ENCODE peak calls at places on chromosome 14, in seven cellular contexts. One of them, this sample, is unnamed.

GRCh38 chr14:99946652-99947489 is 118.4 kb upstream of the EVL start:
- DNase-seq in sigmoid colon: peak
- DNase-seq in astrocyte of the cerebellum: no peak
- DNase-seq in lower leg skin: no peak
- DNase-seq in thoracic aorta: no peak
- DNase-seq in pancreas: peak
- DNase-seq in foreskin fibroblast: no peak
- DNase-seq in this sample: no peak

GRCh38 chr14:93830753-93831461 is 42.6 kb upstream of the PRIMA1 start:
- DNase-seq in astrocyte of the cerebellum: no peak
- DNase-seq in foreskin fibroblast: no peak
- DNase-seq in sigmoid colon: no peak
- DNase-seq in thoracic aorta: no peak
- DNase-seq in pancreas: no peak
- DNase-seq in lower leg skin: no peak
- DNase-seq in this sample: no peak

GRCh38 chr14:23877111-23877510 is 76.5 kb upstream of the DHRS4 start:
- DNase-seq in thoracic aorta: no peak
- DNase-seq in pancreas: no peak
- DNase-seq in astrocyte of the cerebellum: no peak
- DNase-seq in sigmoid colon: no peak
- DNase-seq in foreskin fibroblast: no peak
- DNase-seq in lower leg skin: no peak
- DNase-seq in this sample: no peak

GRCh38 chr14:94058674-94059138 is 22.3 kb downstream of the DDX24 start:
- DNase-seq in lower leg skin: no peak
- DNase-seq in pancreas: no peak
- DNase-seq in foreskin fibroblast: no peak
- DNase-seq in thoracic aorta: no peak
- DNase-seq in astrocyte of the cerebellum: no peak
- DNase-seq in sigmoid colon: no peak
- DNase-seq in this sample: no peak

GRCh38 chr14:77212933-77213656 is 31.5 kb downstream of the TMEM63C start:
- DNase-seq in lower leg skin: no peak
- DNase-seq in thoracic aorta: no peak
- DNase-seq in astrocyte of the cerebellum: no peak
- DNase-seq in foreskin fibroblast: peak
- DNase-seq in pancreas: peak
- DNase-seq in sigmoid colon: no peak
- DNase-seq in this sample: peak

GRCh38 chr14:32618991-32619390 is 289.9 kb downstream of the AKAP6 start:
- DNase-seq in thoracic aorta: no peak
- DNase-seq in astrocyte of the cerebellum: no peak
- DNase-seq in foreskin fibroblast: no peak
- DNase-seq in lower leg skin: no peak
- DNase-seq in pancreas: no peak
- DNase-seq in sigmoid colon: no peak
- DNase-seq in this sample: no peak

GRCh38 chr14:30569903-30570226 is 10.9 kb downstream of the G2E3 start:
- DNase-seq in thoracic aorta: no peak
- DNase-seq in foreskin fibroblast: no peak
- DNase-seq in lower leg skin: no peak
- DNase-seq in pancreas: no peak
- DNase-seq in astrocyte of the cerebellum: no peak
- DNase-seq in sigmoid colon: no peak
- DNase-seq in this sample: no peak

GRCh38 chr14:55733609-55734008 is 153.6 kb downstream of the KTN1 start:
- DNase-seq in sigmoid colon: no peak
- DNase-seq in lower leg skin: no peak
- DNase-seq in thoracic aorta: no peak
- DNase-seq in foreskin fibroblast: no peak
- DNase-seq in pancreas: no peak
- DNase-seq in astrocyte of the cerebellum: no peak
- DNase-seq in this sample: no peak

GRCh38 chr14:32004300-32004699 is 72.8 kb upstream of the ARHGAP5 start:
- DNase-seq in foreskin fibroblast: no peak
- DNase-seq in astrocyte of the cerebellum: no peak
- DNase-seq in sigmoid colon: no peak
- DNase-seq in pancreas: no peak
- DNase-seq in lower leg skin: no peak
- DNase-seq in thoracic aorta: no peak
- DNase-seq in this sample: no peak

GRCh38 chr14:67514650-67515385 is 18.3 kb upstream of the PLEKHH1 start:
- DNase-seq in thoracic aorta: no peak
- DNase-seq in lower leg skin: no peak
- DNase-seq in astrocyte of the cerebellum: no peak
- DNase-seq in sigmoid colon: peak
- DNase-seq in foreskin fibroblast: no peak
- DNase-seq in pancreas: peak
- DNase-seq in this sample: peak

GRCh38 chr14:37230551-37231194 is 32.9 kb downstream of the MIPOL1 start:
- DNase-seq in lower leg skin: no peak
- DNase-seq in astrocyte of the cerebellum: peak
- DNase-seq in pancreas: no peak
- DNase-seq in thoracic aorta: no peak
- DNase-seq in sigmoid colon: no peak
- DNase-seq in foreskin fibroblast: peak
- DNase-seq in this sample: peak

GRCh38 chr14:77406718-77407117 is 16.6 kb downstream of the NOXRED1 start:
- DNase-seq in pancreas: no peak
- DNase-seq in thoracic aorta: no peak
- DNase-seq in sigmoid colon: no peak
- DNase-seq in astrocyte of the cerebellum: no peak
- DNase-seq in foreskin fibroblast: no peak
- DNase-seq in lower leg skin: no peak
- DNase-seq in this sample: peak

GRCh38 chr14:91388551-91388975 is 29.1 kb downstream of the CCDC88C start:
- DNase-seq in astrocyte of the cerebellum: no peak
- DNase-seq in sigmoid colon: no peak
- DNase-seq in foreskin fibroblast: no peak
- DNase-seq in thoracic aorta: no peak
- DNase-seq in pancreas: no peak
- DNase-seq in lower leg skin: no peak
- DNase-seq in this sample: no peak

GRCh38 chr14:54348923-54349615 is 47.7 kb upstream of the CDKN3 start:
- DNase-seq in astrocyte of the cerebellum: no peak
- DNase-seq in thoracic aorta: no peak
- DNase-seq in foreskin fibroblast: peak
- DNase-seq in pancreas: no peak
- DNase-seq in lower leg skin: no peak
- DNase-seq in sigmoid colon: peak
- DNase-seq in this sample: peak

GRCh38 chr14:45716506-45716905 is 463.5 kb upstream of the MIS18BP1 start:
- DNase-seq in sigmoid colon: no peak
- DNase-seq in pancreas: no peak
- DNase-seq in astrocyte of the cerebellum: no peak
- DNase-seq in lower leg skin: no peak
- DNase-seq in foreskin fibroblast: no peak
- DNase-seq in thoracic aorta: no peak
- DNase-seq in this sample: no peak

GRCh38 chr14:32662234-32662633 is 276.4 kb upstream of the NPAS3 start:
- DNase-seq in astrocyte of the cerebellum: no peak
- DNase-seq in sigmoid colon: no peak
- DNase-seq in lower leg skin: no peak
- DNase-seq in thoracic aorta: no peak
- DNase-seq in foreskin fibroblast: peak
- DNase-seq in pancreas: no peak
- DNase-seq in this sample: no peak

GRCh38 chr14:22047105-22047504 is 373.5 kb upstream of the OR4E1 start:
- DNase-seq in thoracic aorta: no peak
- DNase-seq in foreskin fibroblast: no peak
- DNase-seq in astrocyte of the cerebellum: no peak
- DNase-seq in pancreas: no peak
- DNase-seq in lower leg skin: no peak
- DNase-seq in sigmoid colon: no peak
- DNase-seq in this sample: no peak

GRCh38 chr14:46451800-46452199 is 199.8 kb downstream of the RPL10L start:
- DNase-seq in astrocyte of the cerebellum: no peak
- DNase-seq in thoracic aorta: no peak
- DNase-seq in pancreas: no peak
- DNase-seq in foreskin fibroblast: no peak
- DNase-seq in lower leg skin: no peak
- DNase-seq in sigmoid colon: no peak
- DNase-seq in this sample: no peak

GRCh38 chr14:22387776-22388241 is 201.2 kb downstream of the DAD1 start:
- DNase-seq in foreskin fibroblast: no peak
- DNase-seq in thoracic aorta: no peak
- DNase-seq in lower leg skin: no peak
- DNase-seq in sigmoid colon: no peak
- DNase-seq in astrocyte of the cerebellum: peak
- DNase-seq in pancreas: no peak
- DNase-seq in this sample: no peak

GRCh38 chr14:55448146-55448614 is 7.8 kb upstream of the TBPL2 start:
- DNase-seq in sigmoid colon: no peak
- DNase-seq in astrocyte of the cerebellum: peak
- DNase-seq in foreskin fibroblast: peak
- DNase-seq in thoracic aorta: peak
- DNase-seq in lower leg skin: peak
- DNase-seq in pancreas: no peak
- DNase-seq in this sample: peak

GRCh38 chr14:69693823-69694729 is 72.9 kb upstream of the SRSF5 start:
- DNase-seq in astrocyte of the cerebellum: no peak
- DNase-seq in foreskin fibroblast: no peak
- DNase-seq in pancreas: no peak
- DNase-seq in lower leg skin: no peak
- DNase-seq in thoracic aorta: no peak
- DNase-seq in sigmoid colon: no peak
- DNase-seq in this sample: peak

GRCh38 chr14:69696633-69697557 is 70.0 kb upstream of the SRSF5 start:
- DNase-seq in lower leg skin: no peak
- DNase-seq in thoracic aorta: no peak
- DNase-seq in sigmoid colon: no peak
- DNase-seq in foreskin fibroblast: no peak
- DNase-seq in pancreas: no peak
- DNase-seq in astrocyte of the cerebellum: no peak
- DNase-seq in this sample: no peak

GRCh38 chr14:69693145-69693544 is 73.8 kb upstream of the SRSF5 start:
- DNase-seq in pancreas: no peak
- DNase-seq in astrocyte of the cerebellum: no peak
- DNase-seq in lower leg skin: no peak
- DNase-seq in sigmoid colon: no peak
- DNase-seq in foreskin fibroblast: peak
- DNase-seq in thoracic aorta: no peak
- DNase-seq in this sample: no peak

GRCh38 chr14:69695664-69696527 is 71.0 kb upstream of the SRSF5 start:
- DNase-seq in pancreas: no peak
- DNase-seq in thoracic aorta: no peak
- DNase-seq in lower leg skin: no peak
- DNase-seq in foreskin fibroblast: no peak
- DNase-seq in astrocyte of the cerebellum: peak
- DNase-seq in sigmoid colon: no peak
- DNase-seq in this sample: peak

GRCh38 chr14:69694730-69695663 is 71.9 kb upstream of the SRSF5 start:
- DNase-seq in astrocyte of the cerebellum: no peak
- DNase-seq in thoracic aorta: no peak
- DNase-seq in pancreas: no peak
- DNase-seq in foreskin fibroblast: no peak
- DNase-seq in sigmoid colon: no peak
- DNase-seq in lower leg skin: no peak
- DNase-seq in this sample: peak
- H3K4me3 ChIP-seq in astrocyte of the cerebellum: no peak
- H3K4me3 ChIP-seq in thoracic aorta: no peak
- H3K4me3 ChIP-seq in pancreas: no peak
- H3K4me3 ChIP-seq in foreskin fibroblast: no peak
- H3K4me3 ChIP-seq in sigmoid colon: no peak
- H3K4me3 ChIP-seq in lower leg skin: no peak
- H3K4me3 ChIP-seq in this sample: no peak

DNA sequence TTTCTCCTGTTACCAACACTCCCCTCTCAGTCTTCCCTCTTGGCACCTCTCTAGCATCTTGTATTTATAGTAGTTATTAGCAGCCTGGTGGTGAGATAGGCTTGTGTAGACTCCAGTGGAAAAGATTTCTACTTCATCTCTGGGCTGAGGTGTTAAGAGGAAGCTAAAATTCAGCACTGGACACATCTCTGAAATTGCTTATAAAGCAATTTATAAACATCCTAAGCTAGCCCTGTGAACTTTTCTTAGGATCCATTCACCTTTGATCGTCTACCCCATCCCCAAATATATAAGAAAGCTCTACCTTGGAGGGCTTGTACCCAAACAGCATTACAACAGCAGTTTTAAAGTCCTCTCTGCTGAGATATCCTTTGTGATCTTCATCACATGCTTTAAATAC is 928 bp downstream of the EFCAB11 start:
- DNase-seq in pancreas: no peak
- DNase-seq in lower leg skin: no peak
- DNase-seq in foreskin fibroblast: no peak
- DNase-seq in thoracic aorta: no peak
- DNase-seq in astrocyte of the cerebellum: no peak
- DNase-seq in sigmoid colon: no peak
- DNase-seq in this sample: no peak
- H3K4me3 ChIP-seq in pancreas: no peak
- H3K4me3 ChIP-seq in lower leg skin: no peak
- H3K4me3 ChIP-seq in foreskin fibroblast: peak
- H3K4me3 ChIP-seq in thoracic aorta: peak
- H3K4me3 ChIP-seq in astrocyte of the cerebellum: no peak
- H3K4me3 ChIP-seq in sigmoid colon: no peak
- H3K4me3 ChIP-seq in this sample: peak

GRCh38 chr14:75373133-75373532 is 54.7 kb upstream of the JDP2 start:
- DNase-seq in thoracic aorta: no peak
- DNase-seq in lower leg skin: no peak
- DNase-seq in sigmoid colon: no peak
- DNase-seq in foreskin fibroblast: no peak
- DNase-seq in pancreas: no peak
- DNase-seq in astrocyte of the cerebellum: no peak
- DNase-seq in this sample: no peak
- H3K4me3 ChIP-seq in thoracic aorta: no peak
- H3K4me3 ChIP-seq in lower leg skin: no peak
- H3K4me3 ChIP-seq in sigmoid colon: no peak
- H3K4me3 ChIP-seq in foreskin fibroblast: no peak
- H3K4me3 ChIP-seq in pancreas: no peak
- H3K4me3 ChIP-seq in astrocyte of the cerebellum: no peak
- H3K4me3 ChIP-seq in this sample: no peak

DNA sequence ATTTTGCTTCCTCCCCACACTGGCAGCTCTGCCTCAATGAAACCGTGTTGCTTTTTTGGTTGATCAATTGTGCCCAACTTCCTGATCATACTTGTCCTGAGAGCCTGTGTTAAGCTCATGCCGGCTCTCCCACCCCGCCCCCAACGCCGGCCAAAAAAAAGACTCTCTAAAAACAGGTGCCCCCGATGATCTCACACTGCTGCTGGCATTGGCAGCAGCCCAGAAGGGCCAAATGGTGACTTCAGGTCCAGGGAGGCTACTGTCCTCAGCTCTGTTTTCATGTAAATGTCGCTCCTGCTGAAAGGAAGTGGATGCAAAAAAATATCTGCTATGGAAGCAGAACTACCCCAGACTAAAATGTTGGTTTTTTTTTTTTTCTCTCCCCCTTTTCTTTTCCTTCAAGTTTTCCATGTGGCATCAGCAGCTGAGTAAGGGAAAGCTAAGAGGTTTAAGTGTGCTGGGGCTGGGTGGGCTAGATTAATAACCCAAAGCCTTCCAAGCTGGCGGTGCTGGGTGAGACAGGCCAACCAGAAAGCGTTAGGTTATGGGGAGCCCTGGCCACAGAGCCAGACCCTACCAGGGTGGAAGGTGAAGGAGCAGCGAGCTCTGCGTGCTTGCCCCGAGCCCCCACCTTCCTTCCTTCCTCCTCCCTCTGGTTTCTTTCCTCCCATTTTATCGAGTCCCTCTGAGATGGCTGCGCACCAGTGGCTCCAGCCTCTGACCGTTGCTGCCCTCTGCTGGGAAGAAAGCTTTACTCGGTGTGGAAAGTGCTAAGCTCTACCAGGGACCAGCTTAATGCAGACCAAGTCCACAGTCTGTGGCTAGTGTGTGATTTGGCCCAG is 396.1 kb downstream of the NRXN3 start:
- DNase-seq in sigmoid colon: peak
- DNase-seq in astrocyte of the cerebellum: peak
- DNase-seq in foreskin fibroblast: peak
- DNase-seq in pancreas: peak
- DNase-seq in lower leg skin: peak
- DNase-seq in thoracic aorta: peak
- DNase-seq in this sample: peak
- H3K4me3 ChIP-seq in sigmoid colon: no peak
- H3K4me3 ChIP-seq in astrocyte of the cerebellum: no peak
- H3K4me3 ChIP-seq in foreskin fibroblast: peak
- H3K4me3 ChIP-seq in pancreas: no peak
- H3K4me3 ChIP-seq in lower leg skin: no peak
- H3K4me3 ChIP-seq in thoracic aorta: peak
- H3K4me3 ChIP-seq in this sample: peak